ENCODE peak calls at places on chromosomes 7 and 10, in four cellular contexts. One of them, this sample, is unnamed. For H3K27me3, the result is how much of the 10 kb centered on the place peaks cover.

GRCh38 chr10:12780634-12781601 is 220.6 kb downstream of the CCDC3 start:
- DNase-seq in Peyer's patch: no peak
- DNase-seq in SK-N-SH: no peak
- DNase-seq in right atrium auricular region: no peak
- DNase-seq in this sample: no peak

GRCh38 chr7:122255454-122255853 is 49.1 kb downstream of the FEZF1 start:
- DNase-seq in Peyer's patch: no peak
- DNase-seq in SK-N-SH: no peak
- DNase-seq in right atrium auricular region: no peak
- DNase-seq in this sample: no peak

GRCh38 chr7:116899308-116899707 is 36.9 kb downstream of the CAPZA2 start:
- DNase-seq in Peyer's patch: no peak
- DNase-seq in SK-N-SH: no peak
- DNase-seq in right atrium auricular region: no peak
- DNase-seq in this sample: no peak

GRCh38 chr7:2803755-2804154 is 40.4 kb downstream of the GNA12 start:
- DNase-seq in Peyer's patch: no peak
- DNase-seq in SK-N-SH: no peak
- DNase-seq in right atrium auricular region: no peak
- DNase-seq in this sample: no peak

GRCh38 chr7:149071641-149072437 is 18.7 kb downstream of the ZNF786 start:
- DNase-seq in Peyer's patch: no peak
- DNase-seq in SK-N-SH: peak
- DNase-seq in right atrium auricular region: no peak
- DNase-seq in this sample: no peak

GRCh38 chr10:46307281-46308112 is 20.7 kb downstream of the ANTXRL start:
- DNase-seq in Peyer's patch: peak
- DNase-seq in SK-N-SH: no peak
- DNase-seq in right atrium auricular region: no peak
- DNase-seq in this sample: no peak

GRCh38 chr10:96878071-96878470 is 46.0 kb downstream of the LCOR start:
- DNase-seq in Peyer's patch: no peak
- DNase-seq in SK-N-SH: no peak
- DNase-seq in right atrium auricular region: no peak
- DNase-seq in this sample: no peak

GRCh38 chr7:16776053-16776452 is 22.5 kb downstream of the TSPAN13 start:
- DNase-seq in Peyer's patch: no peak
- DNase-seq in SK-N-SH: no peak
- DNase-seq in right atrium auricular region: no peak
- DNase-seq in this sample: no peak

GRCh38 chr7:44225566-44226395 is 25.0 kb downstream of the YKT6 start:
- DNase-seq in Peyer's patch: no peak
- DNase-seq in SK-N-SH: peak
- DNase-seq in right atrium auricular region: no peak
- DNase-seq in this sample: no peak

GRCh38 chr10:132616170-132616994 is 78.8 kb downstream of the INPP5A start:
- DNase-seq in Peyer's patch: peak
- DNase-seq in SK-N-SH: no peak
- DNase-seq in right atrium auricular region: no peak
- DNase-seq in this sample: peak

GRCh38 chr10:17880596-17880995 is 71.1 kb upstream of the SLC39A12 start:
- DNase-seq in Peyer's patch: no peak
- DNase-seq in SK-N-SH: no peak
- DNase-seq in right atrium auricular region: no peak
- DNase-seq in this sample: no peak

GRCh38 chr7:158265743-158266080 is 321.9 kb downstream of the PTPRN2 start:
- DNase-seq in Peyer's patch: no peak
- DNase-seq in SK-N-SH: no peak
- DNase-seq in right atrium auricular region: no peak
- DNase-seq in this sample: no peak

GRCh38 chr10:31927597-31928530 is 767 bp downstream of the ARHGAP12 start:
- DNase-seq in Peyer's patch: peak
- DNase-seq in SK-N-SH: peak
- DNase-seq in right atrium auricular region: peak
- DNase-seq in this sample: peak

GRCh38 chr10:72796042-72796441 is 97.5 kb upstream of the OIT3 start:
- DNase-seq in Peyer's patch: no peak
- DNase-seq in SK-N-SH: no peak
- DNase-seq in right atrium auricular region: no peak
- DNase-seq in this sample: no peak

GRCh38 chr7:128035712-128036111 is 4.5 kb upstream of the LRRC4 start:
- DNase-seq in Peyer's patch: no peak
- DNase-seq in SK-N-SH: peak
- DNase-seq in right atrium auricular region: no peak
- DNase-seq in this sample: no peak

GRCh38 chr7:112160130-112160770 is 45.9 kb downstream of the DOCK4 start:
- DNase-seq in Peyer's patch: no peak
- DNase-seq in SK-N-SH: peak
- DNase-seq in right atrium auricular region: no peak
- DNase-seq in this sample: no peak

GRCh38 chr10:46557319-46558140 is 1.1 kb upstream of the GPRIN2 start:
- DNase-seq in Peyer's patch: peak
- DNase-seq in SK-N-SH: no peak
- DNase-seq in right atrium auricular region: no peak
- DNase-seq in this sample: peak

GRCh38 chr10:79189853-79190435 is 121.2 kb downstream of the ZMIZ1 start:
- DNase-seq in Peyer's patch: no peak
- DNase-seq in SK-N-SH: no peak
- DNase-seq in right atrium auricular region: no peak
- DNase-seq in this sample: no peak

GRCh38 chr10:68052463-68052862 is 22.6 kb downstream of the HERC4 start:
- DNase-seq in Peyer's patch: no peak
- DNase-seq in SK-N-SH: no peak
- DNase-seq in right atrium auricular region: no peak
- DNase-seq in this sample: no peak

GRCh38 chr7:3244241-3244814 is 56.7 kb upstream of the SDK1 start:
- DNase-seq in Peyer's patch: no peak
- DNase-seq in SK-N-SH: peak
- DNase-seq in right atrium auricular region: no peak
- DNase-seq in this sample: no peak

DNA sequence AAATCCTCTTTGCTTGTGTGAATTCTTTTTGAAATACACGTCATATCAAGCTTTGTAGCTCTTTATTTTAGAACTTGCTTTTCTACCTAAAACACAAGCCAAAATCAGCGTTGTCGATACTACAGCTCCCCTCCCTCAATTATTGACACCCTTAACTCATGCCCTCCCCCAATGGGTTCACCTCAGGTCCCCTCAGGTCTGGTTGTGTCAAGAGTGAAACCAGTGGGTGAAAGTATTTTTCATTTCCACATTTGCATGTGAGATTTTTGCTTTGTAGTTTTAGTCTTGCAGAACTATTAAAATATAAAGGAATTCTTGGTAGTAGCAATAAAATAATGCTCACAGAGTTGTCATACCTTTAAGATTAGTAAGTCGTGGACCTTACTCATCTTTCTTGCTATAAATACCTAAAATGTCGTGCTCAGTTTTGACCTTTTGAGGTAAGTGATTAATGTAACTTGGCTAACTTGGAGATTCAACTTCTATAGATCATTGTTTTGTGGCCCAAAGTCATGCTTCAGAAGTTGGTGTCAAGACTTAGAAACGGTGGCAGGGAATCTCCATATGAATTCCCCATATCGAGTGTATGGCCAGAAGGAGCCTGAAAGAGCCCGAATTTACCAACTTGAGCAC is 1.7 kb downstream of the ACTR3B start:
- DNase-seq in Peyer's patch: no peak
- DNase-seq in SK-N-SH: no peak
- DNase-seq in right atrium auricular region: no peak
- DNase-seq in this sample: no peak
- H3K4me3 ChIP-seq in Peyer's patch: no peak
- H3K4me3 ChIP-seq in SK-N-SH: peak
- H3K4me3 ChIP-seq in right atrium auricular region: no peak
- H3K4me3 ChIP-seq in this sample: no peak

GRCh38 chr7:8455426-8455825 is 22.0 kb downstream of the NXPH1 start:
- DNase-seq in Peyer's patch: no peak
- DNase-seq in SK-N-SH: no peak
- DNase-seq in right atrium auricular region: no peak
- DNase-seq in this sample: no peak

GRCh38 chr7:8453535-8453934 is 20.1 kb downstream of the NXPH1 start:
- DNase-seq in Peyer's patch: no peak
- DNase-seq in SK-N-SH: no peak
- DNase-seq in right atrium auricular region: no peak
- DNase-seq in this sample: no peak
- H3K27me3 ChIP-seq in Peyer's patch: under half
- H3K27me3 ChIP-seq in SK-N-SH: under half
- H3K27me3 ChIP-seq in right atrium auricular region: under half
- H3K27me3 ChIP-seq in this sample: under half

GRCh38 chr10:77086081-77086480 is 551.5 kb downstream of the KCNMA1 start:
- DNase-seq in Peyer's patch: no peak
- DNase-seq in SK-N-SH: no peak
- DNase-seq in right atrium auricular region: no peak
- DNase-seq in this sample: no peak

GRCh38 chr10:77090381-77091356 is 546.9 kb downstream of the KCNMA1 start:
- DNase-seq in Peyer's patch: no peak
- DNase-seq in SK-N-SH: peak
- DNase-seq in right atrium auricular region: no peak
- DNase-seq in this sample: no peak

GRCh38 chr10:77087406-77087805 is 550.2 kb downstream of the KCNMA1 start:
- DNase-seq in Peyer's patch: no peak
- DNase-seq in SK-N-SH: no peak
- DNase-seq in right atrium auricular region: no peak
- DNase-seq in this sample: no peak

GRCh38 chr10:77093126-77093525 is 544.5 kb downstream of the KCNMA1 start:
- DNase-seq in Peyer's patch: no peak
- DNase-seq in SK-N-SH: no peak
- DNase-seq in right atrium auricular region: no peak
- DNase-seq in this sample: no peak

DNA sequence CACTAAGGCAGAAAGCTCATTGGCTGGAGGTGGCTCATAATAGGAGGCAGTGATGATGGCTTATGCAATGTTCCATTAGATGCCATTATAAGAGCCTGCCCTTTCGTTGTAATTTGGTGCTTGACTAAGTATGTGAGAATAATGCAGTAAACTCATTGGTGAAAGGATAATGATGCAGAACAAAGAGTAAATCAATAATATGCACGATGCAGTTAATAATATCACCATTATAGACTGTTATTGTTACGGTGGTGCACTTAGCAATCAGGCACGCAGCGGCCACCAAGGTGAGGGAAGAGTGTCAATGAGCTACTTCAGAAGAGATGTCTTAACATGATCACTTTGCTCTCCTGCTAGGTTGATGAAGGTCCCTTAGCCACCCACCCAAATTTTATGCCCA is 545.9 kb downstream of the KCNMA1 start:
- DNase-seq in Peyer's patch: no peak
- DNase-seq in SK-N-SH: no peak
- DNase-seq in right atrium auricular region: no peak
- DNase-seq in this sample: no peak
- H3K4me3 ChIP-seq in Peyer's patch: no peak
- H3K4me3 ChIP-seq in SK-N-SH: no peak
- H3K4me3 ChIP-seq in right atrium auricular region: no peak
- H3K4me3 ChIP-seq in this sample: no peak

DNA sequence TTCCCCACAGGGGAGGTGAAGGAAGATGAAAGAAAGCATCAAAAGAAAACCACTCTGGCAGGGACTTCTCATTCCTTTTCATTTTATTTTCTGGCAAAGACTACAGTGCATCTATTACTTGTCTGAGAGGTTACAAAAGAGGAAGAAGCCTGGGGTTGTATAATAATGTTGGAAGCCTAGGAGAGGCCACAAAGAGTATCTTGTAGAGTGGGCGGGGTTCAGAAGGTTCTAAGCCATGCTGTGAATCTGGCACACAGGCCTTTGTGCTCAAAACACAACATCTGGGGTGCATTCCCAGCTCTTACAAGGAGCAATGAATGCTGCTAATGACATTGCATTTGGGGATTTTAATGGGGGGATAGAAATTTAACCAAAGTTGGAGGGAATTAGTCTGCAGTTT is 49.4 kb downstream of the MRPL32 start:
- DNase-seq in Peyer's patch: no peak
- DNase-seq in SK-N-SH: no peak
- DNase-seq in right atrium auricular region: no peak
- DNase-seq in this sample: no peak
- H3K27me3 ChIP-seq in Peyer's patch: under half
- H3K27me3 ChIP-seq in SK-N-SH: under half
- H3K27me3 ChIP-seq in right atrium auricular region: under half
- H3K27me3 ChIP-seq in this sample: under half

DNA sequence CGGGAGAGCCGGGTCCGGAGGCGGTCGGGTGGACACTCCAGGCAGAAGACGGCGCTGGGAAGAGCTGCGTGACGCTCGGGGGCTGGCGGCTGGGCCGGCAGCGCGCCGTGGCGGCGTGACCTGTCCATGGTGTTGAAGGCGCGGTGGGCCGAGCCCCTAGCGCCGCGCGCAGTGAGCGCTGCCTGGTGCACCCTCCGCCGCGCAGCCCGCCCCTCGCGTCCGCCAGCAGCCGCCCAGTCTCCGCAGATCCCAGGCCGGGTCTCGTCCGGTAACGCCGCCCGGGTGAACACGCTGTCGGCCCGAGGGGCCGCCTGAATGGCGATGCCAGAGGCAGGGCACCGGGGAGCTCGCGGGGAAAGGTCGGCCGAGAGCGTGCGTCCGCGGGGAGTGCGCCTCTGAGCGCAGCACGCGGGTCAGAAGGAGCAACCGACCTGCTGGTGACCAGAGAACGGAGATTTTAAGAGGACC is 657 bp upstream of the TMEM178B start:
- DNase-seq in Peyer's patch: no peak
- DNase-seq in SK-N-SH: peak
- DNase-seq in right atrium auricular region: no peak
- DNase-seq in this sample: no peak
- H3K4me3 ChIP-seq in Peyer's patch: peak
- H3K4me3 ChIP-seq in SK-N-SH: peak
- H3K4me3 ChIP-seq in right atrium auricular region: peak
- H3K4me3 ChIP-seq in this sample: peak

DNA sequence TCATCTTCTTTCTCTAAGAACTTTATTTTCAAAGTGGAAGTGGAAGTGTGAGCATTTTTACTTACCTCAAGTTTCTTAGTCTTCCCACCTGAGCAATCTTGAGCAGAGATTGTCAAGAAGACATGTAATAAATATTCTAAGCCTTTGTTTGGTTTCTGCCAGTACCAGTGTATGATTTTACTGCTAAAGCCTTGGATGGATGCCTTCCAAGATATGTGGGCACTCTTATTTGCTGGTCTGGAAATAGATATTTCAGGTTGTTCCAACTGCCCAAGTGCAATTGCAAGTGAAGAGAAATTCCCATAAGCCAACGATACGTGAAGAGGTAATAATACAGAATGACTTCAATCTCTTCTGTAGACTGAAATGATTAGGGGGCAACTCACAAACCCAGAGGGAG is 18.2 kb upstream of the TARP start:
- DNase-seq in Peyer's patch: no peak
- DNase-seq in SK-N-SH: no peak
- DNase-seq in right atrium auricular region: no peak
- DNase-seq in this sample: no peak
- H3K27me3 ChIP-seq in Peyer's patch: under half
- H3K27me3 ChIP-seq in SK-N-SH: under half
- H3K27me3 ChIP-seq in right atrium auricular region: under half
- H3K27me3 ChIP-seq in this sample: under half